ENCODE peak calls at places on chromosomes 3 and 15, in ten cellular contexts. Z is left cardiac atrium; F is astrocyte; I is stimulated activated CD4-positive, alpha-beta T cell treated with anti-CD3 and anti-CD28 coated beads, Interleukin-2, amount 100 ng/mL, for 48 hours; S is AG08395; V is T47D; B is RKO; W is GM12864; H is anterior cingulate cortex; X is CD4-positive, alpha-beta T cell. M is an unnamed sample.

GRCh38 chr15:64162478-64162868 is 349 bp downstream of the PPIB start:
- DNase-seq in Z (no peak), F (no peak), I (peak), S (peak), V (no peak), B (no peak), W (no peak), H (no peak), X (no peak), M (no peak)

GRCh38 chr15:27067175-27067574 is 96.2 kb downstream of the GABRG3 start:
- DNase-seq in Z (no peak), F (no peak), I (no peak), S (no peak), V (no peak), B (no peak), W (no peak), H (no peak), X (no peak), M (no peak)

GRCh38 chr3:63043631-63044030 is 168.4 kb upstream of the CADPS start:
- DNase-seq in Z (no peak), F (peak), I (no peak), S (no peak), V (no peak), B (peak), W (no peak), H (peak), X (no peak), M (no peak)

GRCh38 chr15:98530570-98530969 is 117.8 kb upstream of the IGF1R start:
- DNase-seq in Z (no peak), F (no peak), I (no peak), S (no peak), V (no peak), B (no peak), W (no peak), H (no peak), X (no peak), M (no peak)

GRCh38 chr3:18847583-18848197 is 300.6 kb upstream of the KCNH8 start:
- DNase-seq in Z (no peak), F (no peak), I (no peak), S (no peak), V (no peak), B (peak), W (no peak), H (no peak), X (no peak), M (peak)

GRCh38 chr15:63195257-63196023 is 6.0 kb downstream of the RAB8B start:
- DNase-seq in Z (no peak), F (no peak), I (no peak), S (no peak), V (no peak), B (no peak), W (no peak), H (no peak), X (no peak), M (no peak)

GRCh38 chr3:66363133-66363532 is 137.7 kb downstream of the LRIG1 start:
- DNase-seq in Z (no peak), F (no peak), I (no peak), S (no peak), V (no peak), B (no peak), W (no peak), H (no peak), X (no peak), M (no peak)

GRCh38 chr3:128788268-128788869 is 62.4 kb downstream of the RAB7A start:
- DNase-seq in Z (no peak), F (no peak), I (no peak), S (no peak), V (no peak), B (no peak), W (no peak), H (no peak), X (no peak), M (no peak)

GRCh38 chr3:153142961-153143360 is 19.1 kb upstream of the RAP2B start:
- DNase-seq in Z (no peak), F (no peak), I (no peak), S (no peak), V (no peak), B (no peak), W (no peak), H (no peak), X (no peak), M (no peak)

GRCh38 chr3:32883817-32884216 is 66.0 kb downstream of the TRIM71 start:
- DNase-seq in Z (no peak), F (no peak), I (no peak), S (no peak), V (no peak), B (no peak), W (no peak), H (no peak), X (no peak), M (no peak)

M was measured in naive thymus-derived CD8-positive, alpha-beta T cell.